ENCODE peak calls at places on chromosomes 4 and X, in six cellular contexts. V is T-cell, Z is G401, H is fibroblast of lung, R is ecto neural progenitor cell, S is fibroblast of gingiva. C is an unnamed sample.

GRCh38 chrX:10479508-10479907 is 140.9 kb downstream of the MID1 start:
- DNase-seq in V (no peak), H (no peak), Z (no peak), S (no peak), R (no peak), C (no peak)

GRCh38 chr4:55173580-55173979 is 48.2 kb upstream of the KDR start:
- DNase-seq in V (no peak), Z (no peak), S (no peak), R (no peak), H (peak), C (no peak)

GRCh38 chr4:4714330-4714729 is 145.1 kb upstream of the MSX1 start:
- DNase-seq in H (peak), V (no peak), Z (no peak), R (no peak), S (no peak), C (no peak)

GRCh38 chr4:20418865-20419451 is 167.3 kb downstream of the SLIT2 start:
- DNase-seq in S (peak), H (peak), Z (peak), V (no peak), R (no peak), C (no peak)

GRCh38 chr4:48300004-48300403 is 30.4 kb upstream of the TEC start:
- DNase-seq in S (peak), Z (no peak), R (no peak), V (no peak), H (peak), C (no peak)

GRCh38 chr4:146193628-146194027 is 18.1 kb downstream of the LSM6 start:
- DNase-seq in S (no peak), V (no peak), H (no peak), Z (no peak), R (no peak), C (no peak)

GRCh38 chr4:105837037-105837436 is 58.2 kb upstream of the NPNT start:
- DNase-seq in V (no peak), H (no peak), Z (no peak), S (no peak), R (no peak), C (no peak)

GRCh38 chrX:77447339-77448149 is at the start of gene FGF16:
- DNase-seq in V (no peak), R (peak), H (no peak), Z (no peak), S (no peak), C (no peak)

GRCh38 chr4:102174800-102175199 is 170.5 kb downstream of the SLC39A8 start:
- DNase-seq in R (no peak), V (no peak), H (no peak), Z (no peak), S (peak), C (no peak)

GRCh38 chrX:39957816-39958561 is 139.8 kb downstream of the BCOR start:
- DNase-seq in Z (no peak), H (peak), V (no peak), S (no peak), R (no peak), C (no peak)

GRCh38 chr4:7597281-7597680 is 162.6 kb upstream of the PSAPL1 start:
- DNase-seq in S (no peak), Z (no peak), V (no peak), R (no peak), H (no peak), C (no peak)

GRCh38 chr4:26176621-26177121 is 144.1 kb upstream of the RBPJ start:
- DNase-seq in S (peak), V (no peak), Z (peak), H (peak), R (no peak), C (no peak)

GRCh38 chr4:178577933-178578332 is 1135.7 kb upstream of the AGA start:
- DNase-seq in R (no peak), H (peak), Z (peak), V (no peak), S (no peak), C (no peak)